ENCODE peak calls at places on chromosome 22, in seven cellular contexts. F is fibroblast of pulmonary artery, I is GM23338, K is tibial nerve, H is dorsolateral prefrontal cortex, D is lower lobe of right lung, A is AG04450. Q is an unnamed sample.

GRCh38 chr22:19295733-19296132 is 4.2 kb upstream of the CLTCL1 start:
- DNase-seq in K (no peak), D (no peak), H (no peak), F (no peak), I (no peak), A (no peak), Q (no peak)

GRCh38 chr22:22787151-22787550 is 100.5 kb upstream of the IGLL5 start:
- DNase-seq in I (no peak), A (no peak), H (no peak), K (no peak), F (no peak), D (no peak), Q (no peak)

GRCh38 chr22:30252411-30253204 is 6.0 kb upstream of the LIF start:
- DNase-seq in D (no peak), H (no peak), K (no peak), A (no peak), F (no peak), I (peak), Q (no peak)

GRCh38 chr22:44449061-44449682 is 48.9 kb downstream of the RTL6 start:
- DNase-seq in K (no peak), I (no peak), A (peak), F (peak), H (no peak), D (no peak), Q (peak)

GRCh38 chr22:20616451-20617043 is 109.1 kb downstream of the MED15 start:
- DNase-seq in I (no peak), F (no peak), H (no peak), K (no peak), D (no peak), A (no peak), Q (no peak)

GRCh38 chr22:44831885-44832284 is 79.5 kb downstream of the ARHGAP8 start:
- DNase-seq in K (no peak), F (no peak), H (no peak), D (no peak), I (no peak), A (no peak), Q (no peak)

GRCh38 chr22:50737728-50738648 is at the start of gene ACR:
- DNase-seq in K (no peak), F (no peak), A (no peak), D (peak), I (no peak), H (no peak), Q (no peak)

GRCh38 chr22:26753125-26753862 is 95.9 kb downstream of the MIAT start:
- DNase-seq in F (no peak), H (no peak), I (peak), D (no peak), K (no peak), A (no peak), Q (no peak)

GRCh38 chr22:27242917-27243589 is 558.5 kb downstream of the MN1 start:
- DNase-seq in F (peak), K (no peak), I (no peak), H (no peak), A (no peak), D (no peak), Q (no peak)

GRCh38 chr22:30876925-30877553 is 91.5 kb downstream of the MORC2 start:
- DNase-seq in H (peak), I (no peak), A (no peak), K (no peak), F (peak), D (peak), Q (peak)

GRCh38 chr22:32281092-32281491 is 25.9 kb upstream of the SLC5A4 start:
- DNase-seq in F (peak), D (no peak), I (no peak), H (no peak), K (no peak), A (no peak), Q (peak)

GRCh38 chr22:20264614-20265452 is 3.3 kb downstream of the RTN4R start:
- DNase-seq in A (no peak), F (no peak), H (peak), D (no peak), I (no peak), K (no peak), Q (no peak)

GRCh38 chr22:22692707-22693530 is 48.5 kb downstream of the GGTLC2 start:
- DNase-seq in I (peak), F (peak), H (no peak), K (no peak), A (no peak), D (no peak), Q (no peak)

GRCh38 chr22:31451709-31452571 is 37.7 kb downstream of the EIF4ENIF1 start:
- DNase-seq in A (peak), F (peak), H (no peak), I (peak), D (no peak), K (no peak), Q (peak)

GRCh38 chr22:26977741-26978140 is 320.4 kb downstream of the MIAT start:
- DNase-seq in H (no peak), D (no peak), I (peak), F (no peak), K (no peak), A (no peak), Q (no peak)

GRCh38 chr22:23062616-23063538 is 7.4 kb upstream of the GNAZ start:
- DNase-seq in D (peak), K (no peak), F (no peak), I (no peak), A (no peak), H (no peak), Q (no peak)

GRCh38 chr22:19766506-19767426 is 6.2 kb downstream of the TBX1 start:
- DNase-seq in I (peak), A (no peak), D (peak), F (no peak), K (no peak), H (no peak), Q (no peak)

GRCh38 chr22:49670610-49671330 is 156.9 kb downstream of the BRD1 start:
- DNase-seq in A (no peak), I (no peak), F (no peak), D (peak), K (no peak), H (no peak), Q (no peak)
- H3K4me3 ChIP-seq in A (no peak), I (no peak), F (no peak), D (peak), K (no peak), H (peak), Q (no peak)

GRCh38 chr22:46122511-46122971 is 27.8 kb upstream of the PPARA start:
- DNase-seq in I (peak), D (peak), K (peak), H (peak), F (peak), A (no peak), Q (no peak)
- H3K4me3 ChIP-seq in I (no peak), D (no peak), K (peak), H (no peak), F (no peak), A (no peak), Q (no peak)

GRCh38 chr22:37618674-37619073 is 10.0 kb downstream of the GGA1 start:
- DNase-seq in K (no peak), H (no peak), I (no peak), D (no peak), A (no peak), F (no peak), Q (no peak)
- H3K4me3 ChIP-seq in K (no peak), H (no peak), I (no peak), D (no peak), A (no peak), F (no peak), Q (no peak)

GRCh38 chr22:41500303-41500702 is 31.4 kb downstream of the ACO2 start:
- DNase-seq in K (no peak), D (no peak), H (no peak), I (no peak), F (no peak), A (no peak), Q (no peak)
- H3K4me3 ChIP-seq in K (no peak), D (no peak), H (no peak), I (no peak), F (no peak), A (no peak), Q (no peak)

GRCh38 chr22:38433871-38434270 is 21.1 kb downstream of the KCNJ4 start:
- DNase-seq in D (no peak), H (no peak), I (no peak), K (no peak), F (no peak), A (no peak), Q (no peak)
- H3K4me3 ChIP-seq in D (no peak), H (no peak), I (no peak), K (no peak), F (no peak), A (no peak), Q (no peak)

DNA sequence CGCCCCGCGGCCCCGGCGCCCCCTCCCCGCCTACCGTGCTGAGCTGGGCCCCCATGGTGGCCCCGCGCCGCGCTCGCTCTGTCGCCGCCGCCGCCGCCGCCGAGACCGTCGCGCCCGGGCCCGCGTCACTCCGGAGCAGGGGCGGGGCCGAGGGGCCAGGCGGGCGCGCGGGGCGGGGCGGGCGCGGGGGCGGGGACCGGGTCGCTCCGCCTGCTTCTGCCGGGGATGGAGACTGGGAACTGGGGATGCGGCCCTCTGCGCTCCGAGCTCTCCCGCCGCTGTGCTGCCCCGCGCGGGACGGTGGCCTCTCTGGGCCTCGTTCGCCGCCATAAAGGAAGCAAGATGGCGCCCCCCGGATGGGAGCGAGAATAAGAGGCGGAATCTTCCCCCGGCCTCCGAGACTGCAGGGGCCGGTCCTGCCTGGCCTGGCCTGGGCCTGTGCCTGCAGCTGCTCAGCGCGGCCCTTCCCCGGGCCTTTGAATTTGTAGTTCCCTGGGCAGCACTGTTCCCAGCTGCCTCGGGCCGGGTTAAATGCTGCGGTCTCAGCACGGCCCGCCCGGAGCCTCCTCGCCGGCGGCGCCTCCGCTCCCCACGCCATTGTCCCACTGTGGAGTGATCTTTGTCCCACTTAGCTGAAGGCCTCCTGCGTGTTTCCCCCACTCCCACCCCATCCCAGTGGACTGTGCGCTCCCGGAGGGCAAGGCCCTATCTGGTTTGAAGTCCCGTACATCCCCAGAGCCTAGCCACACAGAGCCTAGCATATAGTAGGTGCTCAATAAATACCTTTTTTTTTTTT is at the start of gene CYB5R3:
- DNase-seq in K (peak), H (peak), A (no peak), I (peak), D (peak), F (peak), Q (peak)
- H3K4me3 ChIP-seq in K (peak), H (peak), A (peak), I (peak), D (peak), F (peak), Q (peak)

GRCh38 chr22:29030618-29031235 is 30.9 kb downstream of the C22orf31 start:
- DNase-seq in H (peak), D (peak), I (peak), F (peak), A (no peak), K (peak), Q (peak)
- H3K4me3 ChIP-seq in H (peak), D (peak), I (peak), F (peak), A (peak), K (peak), Q (peak)

GRCh38 chr22:40434745-40435144 is 64.4 kb downstream of the SGSM3 start:
- DNase-seq in K (no peak), A (no peak), F (no peak), D (no peak), I (no peak), H (no peak), Q (no peak)
- H3K4me3 ChIP-seq in K (no peak), A (no peak), F (no peak), D (no peak), I (no peak), H (no peak), Q (no peak)

DNA sequence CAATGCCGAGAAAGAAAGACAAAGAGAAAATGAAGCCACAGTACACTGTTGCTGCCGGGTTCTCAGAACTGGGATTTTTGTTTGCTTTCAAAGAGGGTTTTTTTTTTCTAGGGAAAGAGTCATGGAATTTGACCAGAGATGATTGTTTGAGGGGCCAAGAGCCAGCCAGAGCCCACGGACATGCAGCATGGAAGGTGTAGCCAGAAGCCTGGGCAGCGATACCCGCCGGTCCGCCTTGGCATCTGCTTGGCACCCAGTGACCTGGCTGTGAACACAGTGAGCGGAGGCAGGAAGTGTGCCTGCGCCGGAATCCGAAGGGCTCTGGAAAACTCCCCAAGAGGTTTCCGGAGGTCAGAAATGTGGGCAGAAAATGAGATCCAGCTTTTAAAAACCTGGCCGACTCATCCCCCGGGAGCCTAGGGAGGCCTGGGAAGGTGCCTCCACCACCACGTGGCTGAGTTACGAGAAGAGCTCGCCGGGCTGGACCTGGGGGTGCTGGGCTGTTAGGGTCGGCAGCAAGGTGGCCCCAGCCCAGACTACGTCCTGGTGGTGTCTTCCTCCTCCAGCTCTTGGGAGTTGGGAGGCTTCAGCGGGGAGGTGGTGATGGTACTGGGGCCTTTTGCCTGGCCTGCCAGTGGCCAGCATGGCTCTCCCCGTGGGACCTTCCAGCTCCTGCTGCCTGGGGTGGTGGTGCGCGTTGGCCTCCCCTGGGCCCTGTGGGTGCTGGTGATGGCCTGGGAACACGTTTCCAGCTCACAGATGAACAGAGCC is 61.6 kb upstream of the PPARA start:
- DNase-seq in F (peak), H (peak), D (peak), K (peak), I (no peak), A (no peak), Q (peak)
- H3K4me3 ChIP-seq in F (no peak), H (peak), D (peak), K (peak), I (no peak), A (no peak), Q (no peak)

GRCh38 chr22:24950272-24950902 is 2.1 kb upstream of the KIAA1671 start:
- DNase-seq in F (peak), K (no peak), D (no peak), H (peak), A (no peak), I (peak), Q (peak)
- H3K4me3 ChIP-seq in F (no peak), K (no peak), D (no peak), H (peak), A (no peak), I (peak), Q (no peak)